ENCODE peak calls at places on chromosomes 6 and 20, in nine cellular contexts. H, G, A, F, Z, D, U, E and X are unnamed samples.

GRCh38 chr6:136036071-136036380 is 184.5 kb downstream of the PDE7B start:
- DNase-seq in H (no peak), G (no peak), A (no peak), F (no peak), Z (no peak), D (no peak), U (no peak), E (no peak), X (no peak)

GRCh38 chr20:56417911-56418310 is 5.9 kb downstream of the CASS4 start:
- DNase-seq in H (no peak), G (no peak), A (no peak), F (no peak), Z (no peak), D (no peak), U (no peak), E (no peak), X (peak; percentile 16)

GRCh38 chr20:5947276-5947675 is 3.1 kb downstream of the TRMT6 start:
- DNase-seq in H (peak; percentile 32), G (no peak), A (no peak), F (no peak), Z (no peak), D (no peak), U (no peak), E (no peak), X (peak; percentile 15)

GRCh38 chr6:121823437-121823851 is 388.0 kb downstream of the GJA1 start:
- DNase-seq in H (no peak), G (no peak), A (no peak), F (no peak), Z (no peak), D (no peak), U (no peak), E (peak; percentile 21), X (no peak)

GRCh38 chr20:45104786-45105185 is 3.9 kb upstream of the KCNS1 start:
- DNase-seq in H (peak; percentile 95), G (no peak), A (no peak), F (no peak), Z (no peak), D (no peak), U (no peak), E (no peak), X (peak; percentile 92)

GRCh38 chr6:38508894-38509293 is 130.8 kb downstream of the BTBD9 start:
- DNase-seq in H (no peak), G (no peak), A (no peak), F (no peak), Z (no peak), D (no peak), U (no peak), E (no peak), X (peak; percentile 61)

GRCh38 chr6:46549155-46549554 is 57.9 kb upstream of the RCAN2 start:
- DNase-seq in H (no peak), G (no peak), A (no peak), F (no peak), Z (no peak), D (no peak), U (no peak), E (no peak), X (no peak)

GRCh38 chr6:47197672-47198640 is 111.7 kb downstream of the TNFRSF21 start:
- DNase-seq in H (no peak), G (no peak), A (no peak), F (no peak), Z (no peak), D (no peak), U (no peak), E (no peak), X (no peak)

GRCh38 chr6:89022747-89023289 is 57.7 kb upstream of the PNRC1 start:
- DNase-seq in H (peak; percentile 49), G (no peak), A (no peak), F (no peak), Z (no peak), D (no peak), U (no peak), E (no peak), X (peak; percentile 55)

GRCh38 chr6:15500901-15501805 is 161.7 kb downstream of the DTNBP1 start:
- DNase-seq in H (no peak), G (peak; percentile 46), A (no peak), F (peak; percentile 57), Z (no peak), D (no peak), U (peak; percentile 56), E (no peak), X (no peak)

GRCh38 chr6:129029778-129030177 is 146.8 kb downstream of the LAMA2 start:
- DNase-seq in H (no peak), G (no peak), A (no peak), F (no peak), Z (no peak), D (no peak), U (no peak), E (no peak), X (no peak)

GRCh38 chr20:37734228-37734980 is 40.6 kb downstream of the CTNNBL1 start:
- DNase-seq in H (no peak), G (no peak), A (no peak), F (no peak), Z (no peak), D (no peak), U (no peak), E (no peak), X (no peak)

GRCh38 chr20:56924976-56925695 is 296.0 kb downstream of the TFAP2C start:
- DNase-seq in H (no peak), G (no peak), A (peak; percentile 11), F (no peak), Z (no peak), D (no peak), U (peak; percentile 45), E (peak; percentile 79), X (peak; percentile 4)

GRCh38 chr20:59810376-59811187 is 122.9 kb downstream of the SYCP2 start:
- DNase-seq in H (no peak), G (no peak), A (no peak), F (no peak), Z (no peak), D (peak; percentile 4), U (peak; percentile 21), E (no peak), X (no peak)

GRCh38 chr6:84018453-84019061 is 15.0 kb upstream of the MRAP2 start:
- DNase-seq in H (peak; percentile 46), G (no peak), A (no peak), F (no peak), Z (no peak), D (no peak), U (no peak), E (no peak), X (peak; percentile 68)

GRCh38 chr6:140907235-140907634 is 1225.5 kb upstream of the GJE1 start:
- DNase-seq in H (no peak), G (no peak), A (no peak), F (no peak), Z (no peak), D (no peak), U (no peak), E (no peak), X (no peak)

GRCh38 chr6:1015819-1016218 is 296.1 kb upstream of the FOXQ1 start:
- DNase-seq in H (no peak), G (no peak), A (no peak), F (no peak), Z (no peak), D (no peak), U (no peak), E (no peak), X (no peak)

GRCh38 chr6:31740397-31741223 is 805 bp downstream of the MSH5 start:
- DNase-seq in H (no peak), G (no peak), A (no peak), F (no peak), Z (peak; percentile 27), D (no peak), U (no peak), E (no peak), X (no peak)

GRCh38 chr6:33508935-33509926 is 54.9 kb downstream of the ZBTB9 start:
- DNase-seq in H (no peak), G (no peak), A (no peak), F (no peak), Z (no peak), D (no peak), U (no peak), E (no peak), X (no peak)

GRCh38 chr6:113565306-113565705 is 291.8 kb upstream of the MARCKS start:
- DNase-seq in H (no peak), G (no peak), A (no peak), F (no peak), Z (no peak), D (no peak), U (no peak), E (no peak), X (no peak)

GRCh38 chr6:36886948-36887347 is 1.2 kb downstream of the C6orf89 start:
- DNase-seq in H (no peak), G (no peak), A (no peak), F (no peak), Z (no peak), D (no peak), U (no peak), E (no peak), X (no peak)

GRCh38 chr6:32082951-32083350 is 26.2 kb downstream of the TNXB start:
- DNase-seq in H (peak; percentile 46), G (peak; percentile 67), A (no peak), F (peak; percentile 93), Z (peak; percentile 48), D (peak; percentile 79), U (peak; percentile 90), E (no peak), X (peak; percentile 91)

GRCh38 chr6:139406577-139407343 is 32.3 kb upstream of the CITED2 start:
- DNase-seq in H (no peak), G (no peak), A (no peak), F (no peak), Z (no peak), D (no peak), U (no peak), E (no peak), X (peak; percentile 79)

GRCh38 chr6:13923527-13924145 is 1.1 kb upstream of the RNF182 start:
- DNase-seq in H (no peak), G (no peak), A (peak; percentile 15), F (no peak), Z (no peak), D (no peak), U (no peak), E (no peak), X (no peak)
- H3K4me3 ChIP-seq in H (no peak overlapping the region), G (no peak overlapping the region), A (peak overlapping the region; percentile 59), F (peak overlapping the region; percentile 54), Z (no peak overlapping the region), D (no peak overlapping the region), U (peak overlapping the region; percentile 62), E (peak overlapping the region; percentile 57), X (no peak overlapping the region)

GRCh38 chr6:30206152-30206551 is 7.1 kb downstream of the TRIM26 start:
- DNase-seq in H (no peak), G (no peak), A (no peak), F (no peak), Z (no peak), D (no peak), U (no peak), E (no peak), X (no peak)
- TF ChIP-seq CTCF in H (no peak), G (no peak), A (no peak), F (no peak), Z (no peak), D (no peak), U (no peak), E (no peak), X (no peak)

GRCh38 chr6:55818482-55818881 is 56.9 kb downstream of the BMP5 start:
- DNase-seq in H (no peak), G (no peak), A (no peak), F (no peak), Z (no peak), D (no peak), U (no peak), E (no peak), X (peak; percentile 59)
- H3K4me3 ChIP-seq in H (no peak overlapping the region), G (no peak overlapping the region), A (no peak overlapping the region), F (no peak overlapping the region), Z (no peak overlapping the region), D (no peak overlapping the region), U (no peak overlapping the region), E (no peak overlapping the region), X (no peak overlapping the region)

GRCh38 chr6:132964868-132965382 is 150.6 kb downstream of the RPS12 start:
- DNase-seq in H (no peak), G (no peak), A (no peak), F (no peak), Z (no peak), D (no peak), U (no peak), E (no peak), X (no peak)
- TF ChIP-seq CTCF in H (no peak), G (no peak), A (no peak), F (no peak), Z (no peak), D (no peak), U (no peak), E (no peak), X (peak; percentile 11)